ENCODE peak calls at places on chromosomes 16 and 17, in ten cellular contexts. L is epithelial cell of esophagus; A is HuH-7.5; E is adrenal gland; P is AG09319; B is left colon; T is upper lobe of left lung; K is endothelial cell; H is stimulated activated naive CD8-positive, alpha-beta T cell treated with anti-CD3 and anti-CD28 coated beads, Interleukin-15, amount 100 ng/mL, for 72 hours; J is heart left ventricle. O is an unnamed sample.

GRCh38 chr17:2138318-2138717 is 83.4 kb downstream of the HIC1 start:
- DNase-seq in P (no peak), J (no peak), A (no peak), K (no peak), B (peak), E (no peak), L (no peak), T (peak), H (peak), O (peak)

GRCh38 chr16:68960910-68961309 is 117.6 kb downstream of the TANGO6 start:
- DNase-seq in K (no peak), L (no peak), A (no peak), T (no peak), H (no peak), B (no peak), P (no peak), E (no peak), J (no peak), O (no peak)

GRCh38 chr17:74545456-74546230 is at the start of gene CD300C:
- DNase-seq in A (no peak), H (no peak), E (no peak), P (no peak), T (peak), J (peak), L (no peak), B (no peak), K (no peak), O (peak)

GRCh38 chr17:46896991-46897390 is 26.0 kb upstream of the GOSR2 start:
- DNase-seq in E (no peak), P (no peak), J (no peak), T (no peak), H (no peak), L (no peak), A (no peak), K (no peak), B (no peak), O (no peak)

GRCh38 chr16:22941970-22942501 is 128.1 kb downstream of the HS3ST2 start:
- DNase-seq in E (no peak), A (no peak), J (no peak), K (no peak), H (no peak), T (no peak), L (no peak), B (peak), P (no peak), O (no peak)

GRCh38 chr16:14449790-14450463 is 180.1 kb downstream of the PARN start:
- DNase-seq in P (no peak), H (no peak), T (no peak), L (peak), B (no peak), K (no peak), J (no peak), E (no peak), A (no peak), O (peak)

GRCh38 chr16:31471241-31471874 is 594 bp upstream of the TGFB1I1 start:
- DNase-seq in T (no peak), E (no peak), B (peak), L (no peak), K (no peak), J (no peak), H (no peak), P (no peak), A (no peak), O (no peak)

GRCh38 chr16:82832861-82833260 is 206.1 kb downstream of the CDH13 start:
- DNase-seq in A (no peak), P (peak), T (no peak), L (peak), B (no peak), K (no peak), J (no peak), H (no peak), E (no peak), O (peak)

GRCh38 chr16:9042943-9043680 is 48.3 kb upstream of the HAPSTR1 start:
- DNase-seq in T (no peak), J (no peak), A (no peak), E (no peak), L (no peak), K (no peak), B (no peak), H (no peak), P (no peak), O (peak)

GRCh38 chr17:63974594-63975192 is 2.0 kb upstream of the SCN4A start:
- DNase-seq in H (no peak), L (peak), A (no peak), E (no peak), P (no peak), J (no peak), T (no peak), K (no peak), B (no peak), O (peak)

GRCh38 chr17:78891406-78892061 is 11.5 kb downstream of the CEP295NL start:
- DNase-seq in K (no peak), E (no peak), A (no peak), P (no peak), J (no peak), H (no peak), L (no peak), T (peak), B (no peak), O (no peak)

GRCh38 chr17:42153919-42154491 is 784 bp downstream of the RAB5C start:
- DNase-seq in H (no peak), T (no peak), K (no peak), B (no peak), E (no peak), L (peak), P (no peak), A (no peak), J (no peak), O (peak)

GRCh38 chr16:8355714-8356113 is 234.6 kb downstream of the TMEM114 start:
- DNase-seq in K (no peak), J (no peak), T (no peak), B (no peak), P (no peak), L (no peak), A (no peak), H (no peak), E (no peak), O (no peak)

GRCh38 chr16:4402439-4403132 is 13.8 kb downstream of the CORO7 start:
- DNase-seq in K (peak), A (peak), J (peak), E (peak), L (peak), H (peak), B (no peak), P (no peak), T (peak), O (peak)

GRCh38 chr16:17835118-17835949 is 364.6 kb upstream of the XYLT1 start:
- DNase-seq in B (no peak), L (no peak), K (no peak), J (no peak), H (no peak), E (no peak), A (no peak), P (no peak), T (no peak), O (peak)

GRCh38 chr17:32693135-32693897 is 183.6 kb downstream of the MYO1D start:
- DNase-seq in A (no peak), L (no peak), H (no peak), K (no peak), P (no peak), J (no peak), B (no peak), E (no peak), T (no peak), O (no peak)

GRCh38 chr17:63546308-63547082 is 3.8 kb upstream of the DCAF7 start:
- DNase-seq in J (no peak), B (no peak), T (peak), K (no peak), P (no peak), H (peak), E (no peak), A (no peak), L (no peak), O (no peak)

GRCh38 chr16:85667261-85667660 is 21.5 kb downstream of the GINS2 start:
- DNase-seq in B (no peak), K (no peak), A (no peak), H (no peak), E (no peak), L (no peak), J (no peak), P (no peak), T (no peak), O (no peak)

GRCh38 chr17:41785876-41786226 is 660 bp downstream of the JUP start:
- DNase-seq in K (no peak), P (no peak), T (peak), A (no peak), J (no peak), H (no peak), L (peak), E (no peak), B (peak), O (no peak)

GRCh38 chr16:69476920-69477418 is 52.5 kb downstream of the CYB5B start:
- DNase-seq in B (no peak), E (no peak), L (peak), H (no peak), P (no peak), T (no peak), A (no peak), J (no peak), K (no peak), O (peak)

GRCh38 chr16:88977028-88977844 is at the start of gene CBFA2T3:
- DNase-seq in E (peak), K (peak), A (no peak), L (no peak), H (no peak), B (peak), T (peak), P (no peak), J (peak), O (no peak)

GRCh38 chr16:49528564-49529150 is 155.1 kb downstream of the C16orf78 start:
- DNase-seq in L (no peak), J (no peak), E (no peak), T (no peak), K (no peak), A (no peak), P (no peak), B (no peak), H (no peak), O (no peak)

GRCh38 chr17:57832299-57832698 is 17.5 kb downstream of the MRPS23 start:
- DNase-seq in L (no peak), B (no peak), K (no peak), T (no peak), P (no peak), A (no peak), J (no peak), E (no peak), H (no peak), O (no peak)

GRCh38 chr16:50819706-50820105 is 77.8 kb downstream of the CYLD start:
- DNase-seq in A (no peak), P (no peak), T (no peak), J (no peak), H (no peak), L (no peak), B (no peak), K (no peak), E (no peak), O (no peak)

GRCh38 chr16:56950881-56951771 is 10.6 kb upstream of the CETP start:
- DNase-seq in T (peak), K (peak), J (peak), B (peak), P (no peak), A (peak), E (peak), L (peak), H (peak), O (peak)

GRCh38 chr16:4184038-4184702 is 57.7 kb downstream of the SRL start:
- DNase-seq in K (peak), H (no peak), L (no peak), E (peak), T (no peak), P (no peak), J (no peak), A (no peak), B (no peak), O (no peak)

GRCh38 chr17:55242481-55242880 is 22.3 kb upstream of the HLF start:
- DNase-seq in L (no peak), P (no peak), B (no peak), T (no peak), E (no peak), A (no peak), K (no peak), H (no peak), J (no peak), O (no peak)

GRCh38 chr17:38449364-38449763 is 21.1 kb downstream of the ARHGAP23 start:
- DNase-seq in E (no peak), J (peak), A (no peak), K (no peak), P (no peak), H (no peak), T (no peak), B (no peak), L (peak), O (no peak)

GRCh38 chr16:67260426-67261063 is 11.8 kb downstream of the SLC9A5 start:
- DNase-seq in T (peak), B (peak), H (no peak), E (peak), J (peak), A (no peak), P (peak), L (peak), K (no peak), O (peak)

GRCh38 chr16:22635801-22636200 is 125.1 kb downstream of the NPIPB5 start:
- DNase-seq in K (no peak), H (no peak), A (no peak), T (no peak), P (no peak), L (no peak), B (no peak), E (no peak), J (no peak), O (no peak)

GRCh38 chr17:82217120-82217529 is 4.5 kb upstream of the CCDC57 start:
- DNase-seq in J (peak), K (no peak), L (no peak), T (peak), E (peak), P (no peak), A (no peak), B (no peak), H (no peak), O (peak)

GRCh38 chr17:59356543-59357218 is 25.2 kb downstream of the YPEL2 start:
- DNase-seq in B (no peak), L (peak), T (no peak), K (no peak), A (no peak), E (no peak), P (no peak), H (no peak), J (no peak), O (no peak)

GRCh38 chr17:52178013-52178412 is 19.5 kb upstream of the CA10 start:
- DNase-seq in P (no peak), L (no peak), H (no peak), T (no peak), E (no peak), J (no peak), K (no peak), B (no peak), A (no peak), O (no peak)

GRCh38 chr16:84687715-84688114 is 12.1 kb upstream of the USP10 start:
- DNase-seq in L (peak), T (peak), J (no peak), E (no peak), P (peak), H (no peak), K (no peak), A (no peak), B (no peak), O (peak)

O was measured in AG10803.